ENCODE peak calls at places on chromosomes 4 and X, in four cellular contexts. One of them, this sample, is unnamed.

GRCh38 chr4:164874791-164875190 is 2.2 kb upstream of the APELA start:
- DNase-seq in upper lobe of left lung: no peak
- DNase-seq in tibial nerve: no peak
- DNase-seq in GM12891: no peak
- DNase-seq in this sample: no peak

GRCh38 chrX:13911581-13911980 is 94.7 kb upstream of the GPM6B start:
- DNase-seq in GM12891: no peak
- DNase-seq in tibial nerve: no peak
- DNase-seq in upper lobe of left lung: no peak
- DNase-seq in this sample: no peak

GRCh38 chr4:102535398-102536082 is 34.4 kb downstream of the NFKB1 start:
- DNase-seq in GM12891: no peak
- DNase-seq in upper lobe of left lung: no peak
- DNase-seq in tibial nerve: no peak
- DNase-seq in this sample: no peak

GRCh38 chr4:110112056-110112455 is 86.4 kb downstream of the ELOVL6 start:
- DNase-seq in GM12891: no peak
- DNase-seq in upper lobe of left lung: no peak
- DNase-seq in tibial nerve: no peak
- DNase-seq in this sample: no peak

GRCh38 chr4:104763554-104764210 is 269.0 kb upstream of the CXXC4 start:
- DNase-seq in GM12891: no peak
- DNase-seq in tibial nerve: no peak
- DNase-seq in upper lobe of left lung: no peak
- DNase-seq in this sample: no peak

GRCh38 chr4:1029957-1030520 is 18.6 kb downstream of the FGFRL1 start:
- DNase-seq in GM12891: no peak
- DNase-seq in tibial nerve: no peak
- DNase-seq in upper lobe of left lung: peak
- DNase-seq in this sample: no peak

GRCh38 chr4:7973545-7973981 is 33.9 kb upstream of the AFAP1 start:
- DNase-seq in tibial nerve: no peak
- DNase-seq in GM12891: no peak
- DNase-seq in upper lobe of left lung: no peak
- DNase-seq in this sample: no peak

GRCh38 chr4:14084598-14084997 is 457.1 kb upstream of the BOD1L1 start:
- DNase-seq in tibial nerve: no peak
- DNase-seq in GM12891: no peak
- DNase-seq in upper lobe of left lung: no peak
- DNase-seq in this sample: no peak

GRCh38 chr4:102580463-102580842 is 79.3 kb downstream of the NFKB1 start:
- DNase-seq in tibial nerve: no peak
- DNase-seq in upper lobe of left lung: no peak
- DNase-seq in GM12891: no peak
- DNase-seq in this sample: no peak

GRCh38 chr4:108535757-108536156 is 84.6 kb upstream of the RPL34 start:
- DNase-seq in tibial nerve: no peak
- DNase-seq in upper lobe of left lung: no peak
- DNase-seq in GM12891: no peak
- DNase-seq in this sample: no peak

GRCh38 chrX:11287505-11287904 is 5.7 kb upstream of the AMELX start:
- DNase-seq in GM12891: no peak
- DNase-seq in tibial nerve: no peak
- DNase-seq in upper lobe of left lung: no peak
- DNase-seq in this sample: no peak

GRCh38 chr4:79862842-79863241 is 210.2 kb downstream of the ANTXR2 start:
- DNase-seq in upper lobe of left lung: no peak
- DNase-seq in GM12891: no peak
- DNase-seq in tibial nerve: no peak
- DNase-seq in this sample: no peak

GRCh38 chrX:55778322-55778721 is 60.8 kb downstream of the RRAGB start:
- DNase-seq in GM12891: no peak
- DNase-seq in tibial nerve: no peak
- DNase-seq in upper lobe of left lung: no peak
- DNase-seq in this sample: no peak

GRCh38 chrX:24355095-24355494 is 5.3 kb upstream of the SUPT20HL1 start:
- DNase-seq in GM12891: no peak
- DNase-seq in upper lobe of left lung: no peak
- DNase-seq in tibial nerve: no peak
- DNase-seq in this sample: no peak

GRCh38 chrX:16205840-16206239 is 38.6 kb downstream of the MAGEB17 start:
- DNase-seq in upper lobe of left lung: no peak
- DNase-seq in GM12891: no peak
- DNase-seq in tibial nerve: no peak
- DNase-seq in this sample: no peak

GRCh38 chrX:37638047-37638446 is 47.5 kb upstream of the XK start:
- DNase-seq in tibial nerve: no peak
- DNase-seq in upper lobe of left lung: no peak
- DNase-seq in GM12891: no peak
- DNase-seq in this sample: no peak

GRCh38 chrX:75211976-75212375 is 55.9 kb upstream of the ABCB7 start:
- DNase-seq in GM12891: no peak
- DNase-seq in upper lobe of left lung: no peak
- DNase-seq in tibial nerve: no peak
- DNase-seq in this sample: no peak

GRCh38 chr4:127188847-127189246 is 443.9 kb upstream of the INTU start:
- DNase-seq in tibial nerve: no peak
- DNase-seq in GM12891: no peak
- DNase-seq in upper lobe of left lung: no peak
- DNase-seq in this sample: no peak

GRCh38 chr4:128353791-128354190 is 66.2 kb upstream of the PGRMC2 start:
- DNase-seq in tibial nerve: no peak
- DNase-seq in GM12891: no peak
- DNase-seq in upper lobe of left lung: no peak
- DNase-seq in this sample: no peak

GRCh38 chrX:12956704-12957541 is 18.0 kb upstream of the TMSB4X start:
- DNase-seq in tibial nerve: no peak
- DNase-seq in GM12891: no peak
- DNase-seq in upper lobe of left lung: no peak
- DNase-seq in this sample: no peak

GRCh38 chrX:1601051-1601767 is 9.8 kb downstream of the AKAP17A start:
- DNase-seq in tibial nerve: peak
- DNase-seq in upper lobe of left lung: no peak
- DNase-seq in GM12891: no peak
- DNase-seq in this sample: no peak

GRCh38 chrX:108323751-108324150 is 114.5 kb downstream of the COL4A6 start:
- DNase-seq in GM12891: no peak
- DNase-seq in tibial nerve: no peak
- DNase-seq in upper lobe of left lung: no peak
- DNase-seq in this sample: no peak

GRCh38 chr4:129046055-129046959 is 47.0 kb downstream of the SCLT1 start:
- DNase-seq in tibial nerve: no peak
- DNase-seq in GM12891: no peak
- DNase-seq in upper lobe of left lung: no peak
- DNase-seq in this sample: no peak

GRCh38 chr4:153074501-153075255 is 129.6 kb upstream of the TRIM2 start:
- DNase-seq in tibial nerve: no peak
- DNase-seq in upper lobe of left lung: no peak
- DNase-seq in GM12891: no peak
- DNase-seq in this sample: no peak

GRCh38 chr4:57410331-57411052 is 300.3 kb upstream of the IGFBP7 start:
- DNase-seq in upper lobe of left lung: no peak
- DNase-seq in tibial nerve: peak
- DNase-seq in GM12891: no peak
- DNase-seq in this sample: no peak

GRCh38 chrX:45801554-45801953 is 600.9 kb upstream of the DIPK2B start:
- DNase-seq in GM12891: no peak
- DNase-seq in upper lobe of left lung: no peak
- DNase-seq in tibial nerve: no peak
- DNase-seq in this sample: no peak

GRCh38 chr4:1255151-1255550 is 6.2 kb upstream of the CTBP1 start:
- DNase-seq in upper lobe of left lung: no peak
- DNase-seq in GM12891: no peak
- DNase-seq in tibial nerve: no peak
- DNase-seq in this sample: no peak

GRCh38 chrX:29407357-29407756 is 808.0 kb upstream of the MAGEB2 start:
- DNase-seq in GM12891: no peak
- DNase-seq in tibial nerve: no peak
- DNase-seq in upper lobe of left lung: no peak
- DNase-seq in this sample: no peak

GRCh38 chrX:39022106-39022505 is 220.8 kb downstream of the MID1IP1 start:
- DNase-seq in upper lobe of left lung: no peak
- DNase-seq in GM12891: no peak
- DNase-seq in tibial nerve: no peak
- DNase-seq in this sample: no peak

GRCh38 chrX:21798677-21799219 is 40.7 kb upstream of the MBTPS2 start:
- DNase-seq in upper lobe of left lung: no peak
- DNase-seq in GM12891: no peak
- DNase-seq in tibial nerve: no peak
- DNase-seq in this sample: no peak

GRCh38 chr4:56434599-56435000 is 815 bp downstream of the PPAT start:
- DNase-seq in tibial nerve: no peak
- DNase-seq in upper lobe of left lung: no peak
- DNase-seq in GM12891: no peak
- DNase-seq in this sample: no peak

GRCh38 chr4:154018659-154019058 is 229.8 kb upstream of the SFRP2 start:
- DNase-seq in GM12891: no peak
- DNase-seq in upper lobe of left lung: no peak
- DNase-seq in tibial nerve: no peak
- DNase-seq in this sample: no peak

GRCh38 chrX:38649674-38650647 is 88.6 kb downstream of the TSPAN7 start:
- DNase-seq in GM12891: no peak
- DNase-seq in tibial nerve: no peak
- DNase-seq in upper lobe of left lung: no peak
- DNase-seq in this sample: no peak

GRCh38 chr4:147793973-147794690 is 62.2 kb downstream of the ARHGAP10 start:
- DNase-seq in upper lobe of left lung: no peak
- DNase-seq in GM12891: no peak
- DNase-seq in tibial nerve: no peak
- DNase-seq in this sample: no peak

GRCh38 chrX:54540289-54540688 is 10.3 kb downstream of the GNL3L start:
- DNase-seq in upper lobe of left lung: no peak
- DNase-seq in GM12891: no peak
- DNase-seq in tibial nerve: no peak
- DNase-seq in this sample: no peak

GRCh38 chrX:40282348-40282747 is 184.6 kb upstream of the BCOR start:
- DNase-seq in upper lobe of left lung: no peak
- DNase-seq in tibial nerve: no peak
- DNase-seq in GM12891: no peak
- DNase-seq in this sample: no peak
- TF ChIP-seq POLR2A in upper lobe of left lung: no peak
- TF ChIP-seq POLR2A in tibial nerve: no peak
- TF ChIP-seq POLR2A in GM12891: no peak
- TF ChIP-seq POLR2A in this sample: no peak

DNA sequence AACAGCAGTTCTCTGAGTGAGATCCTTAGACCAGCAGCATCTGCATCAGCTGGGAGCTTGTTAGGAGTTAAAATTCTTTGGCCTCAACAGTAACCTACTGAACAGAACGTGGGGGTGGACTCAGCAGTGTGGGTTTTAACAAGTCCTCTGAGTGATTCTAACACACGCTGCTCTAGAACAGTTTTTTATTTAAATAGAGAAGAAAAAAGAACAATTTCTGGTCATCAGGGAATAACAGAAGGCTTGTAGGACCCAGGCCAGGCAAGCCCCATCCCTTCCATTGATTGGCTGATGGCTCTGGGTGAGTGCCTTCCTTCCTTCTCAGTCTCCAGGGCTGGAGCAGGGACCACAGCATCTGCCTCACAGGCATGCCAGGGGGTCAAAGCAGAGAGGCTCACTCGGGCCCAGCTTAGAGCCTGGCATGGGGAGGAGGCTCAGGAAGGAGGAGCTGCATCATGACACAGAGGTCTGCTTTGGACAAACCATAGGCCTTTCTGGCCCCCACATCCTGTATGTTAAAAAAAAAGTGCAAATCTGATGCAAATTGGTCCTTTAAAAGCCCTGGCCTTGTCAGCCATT is 56.7 kb downstream of the JAKMIP1 start:
- DNase-seq in tibial nerve: no peak
- DNase-seq in upper lobe of left lung: no peak
- DNase-seq in GM12891: no peak
- DNase-seq in this sample: no peak
- TF ChIP-seq POLR2A in tibial nerve: no peak
- TF ChIP-seq POLR2A in upper lobe of left lung: no peak
- TF ChIP-seq POLR2A in GM12891: no peak
- TF ChIP-seq POLR2A in this sample: no peak

DNA sequence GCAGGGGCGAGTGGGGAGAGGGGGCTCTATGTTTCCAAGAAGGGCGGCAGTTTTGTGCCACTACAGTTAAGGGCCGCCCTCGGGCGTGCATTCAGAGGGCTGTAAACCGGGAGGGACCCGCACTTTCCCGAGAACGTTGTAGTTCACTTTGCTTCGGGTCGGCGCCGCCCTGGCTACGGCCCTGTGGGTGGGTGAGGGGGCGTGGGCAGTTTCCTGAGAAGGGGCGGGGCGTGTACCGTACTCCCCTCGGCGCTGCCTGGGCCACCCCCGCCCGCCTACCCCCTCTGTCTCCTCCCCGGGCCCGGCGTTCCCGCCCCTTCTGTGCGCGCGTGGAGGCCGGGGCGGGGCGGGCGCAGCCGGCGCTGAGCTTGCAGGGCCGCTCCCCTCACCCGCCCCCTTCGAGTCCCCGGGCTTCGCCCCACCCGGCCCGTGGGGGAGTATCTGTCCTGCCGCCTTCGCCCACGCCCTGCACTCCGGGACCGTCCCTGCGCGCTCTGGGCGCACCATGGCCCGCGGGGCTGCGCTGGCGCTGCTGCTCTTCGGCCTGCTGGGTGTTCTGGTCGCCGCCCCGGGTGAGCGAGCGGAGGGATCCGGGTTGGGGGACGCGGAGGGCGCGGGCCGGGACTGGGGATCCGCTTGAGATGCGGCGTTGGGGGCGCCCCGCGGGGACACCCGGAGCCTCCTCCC is at the start of gene CD99:
- DNase-seq in tibial nerve: peak
- DNase-seq in GM12891: peak
- DNase-seq in upper lobe of left lung: peak
- DNase-seq in this sample: peak
- TF ChIP-seq POLR2A in tibial nerve: peak
- TF ChIP-seq POLR2A in GM12891: no peak
- TF ChIP-seq POLR2A in upper lobe of left lung: no peak
- TF ChIP-seq POLR2A in this sample: no peak

GRCh38 chrX:47650164-47651042 is at the start of gene ELK1:
- DNase-seq in GM12891: peak
- DNase-seq in tibial nerve: peak
- DNase-seq in upper lobe of left lung: peak
- DNase-seq in this sample: peak
- TF ChIP-seq POLR2A in GM12891: peak
- TF ChIP-seq POLR2A in tibial nerve: peak
- TF ChIP-seq POLR2A in upper lobe of left lung: no peak
- TF ChIP-seq POLR2A in this sample: no peak

GRCh38 chr4:62407534-62407933 is 1207.4 kb downstream of the ADGRL3 start:
- DNase-seq in upper lobe of left lung: no peak
- DNase-seq in tibial nerve: no peak
- DNase-seq in GM12891: no peak
- DNase-seq in this sample: no peak

GRCh38 chr4:62414563-62414962 is 1214.4 kb downstream of the ADGRL3 start:
- DNase-seq in upper lobe of left lung: no peak
- DNase-seq in GM12891: no peak
- DNase-seq in tibial nerve: no peak
- DNase-seq in this sample: no peak

GRCh38 chr4:62415256-62415655 is 1215.1 kb downstream of the ADGRL3 start:
- DNase-seq in tibial nerve: no peak
- DNase-seq in GM12891: no peak
- DNase-seq in upper lobe of left lung: no peak
- DNase-seq in this sample: no peak

GRCh38 chr4:62408467-62408866 is 1208.3 kb downstream of the ADGRL3 start:
- DNase-seq in GM12891: no peak
- DNase-seq in tibial nerve: no peak
- DNase-seq in upper lobe of left lung: no peak
- DNase-seq in this sample: no peak

GRCh38 chr4:62410371-62411003 is 1210.4 kb downstream of the ADGRL3 start:
- DNase-seq in tibial nerve: no peak
- DNase-seq in upper lobe of left lung: no peak
- DNase-seq in GM12891: no peak
- DNase-seq in this sample: no peak
- TF ChIP-seq POLR2A in tibial nerve: no peak
- TF ChIP-seq POLR2A in upper lobe of left lung: no peak
- TF ChIP-seq POLR2A in GM12891: no peak
- TF ChIP-seq POLR2A in this sample: no peak